ENCODE peak calls at places on chromosomes 1 and 21, in seven cellular contexts. One of them, this sample, is unnamed.

GRCh38 chr1:93980320-93980744 is 71.1 kb upstream of the GCLM start:
- DNase-seq in H9: peak; percentile 72
- DNase-seq in esophagus squamous epithelium: no peak
- DNase-seq in GM13976: no peak
- DNase-seq in progenitor cell of endocrine pancreas: no peak
- DNase-seq in astrocyte of the spinal cord: no peak
- DNase-seq in IMR-90: no peak
- DNase-seq in this sample: no peak

GRCh38 chr1:62439652-62440371 is 3.0 kb downstream of the USP1 start:
- DNase-seq in progenitor cell of endocrine pancreas: no peak
- DNase-seq in astrocyte of the spinal cord: no peak
- DNase-seq in IMR-90: peak; percentile 30
- DNase-seq in esophagus squamous epithelium: no peak
- DNase-seq in H9: no peak
- DNase-seq in GM13976: peak; percentile 49
- DNase-seq in this sample: peak; percentile 49

GRCh38 chr1:227939791-227940771 is 7.7 kb downstream of the WNT9A start:
- DNase-seq in astrocyte of the spinal cord: no peak
- DNase-seq in H9: no peak
- DNase-seq in esophagus squamous epithelium: no peak
- DNase-seq in progenitor cell of endocrine pancreas: no peak
- DNase-seq in GM13976: no peak
- DNase-seq in IMR-90: no peak
- DNase-seq in this sample: no peak

GRCh38 chr1:53552146-53552940 is 93.1 kb downstream of the DMRTB1 start:
- DNase-seq in astrocyte of the spinal cord: peak; percentile 76
- DNase-seq in GM13976: no peak
- DNase-seq in IMR-90: peak; percentile 35
- DNase-seq in esophagus squamous epithelium: no peak
- DNase-seq in progenitor cell of endocrine pancreas: no peak
- DNase-seq in H9: no peak
- DNase-seq in this sample: no peak

GRCh38 chr1:211127166-211127565 is 6.8 kb downstream of the KCNH1 start:
- DNase-seq in esophagus squamous epithelium: no peak
- DNase-seq in H9: no peak
- DNase-seq in GM13976: no peak
- DNase-seq in IMR-90: no peak
- DNase-seq in astrocyte of the spinal cord: no peak
- DNase-seq in progenitor cell of endocrine pancreas: no peak
- DNase-seq in this sample: no peak

GRCh38 chr1:211703812-211704566 is 28.6 kb upstream of the NEK2 start:
- DNase-seq in esophagus squamous epithelium: no peak
- DNase-seq in H9: no peak
- DNase-seq in progenitor cell of endocrine pancreas: no peak
- DNase-seq in GM13976: no peak
- DNase-seq in IMR-90: no peak
- DNase-seq in astrocyte of the spinal cord: no peak
- DNase-seq in this sample: no peak

GRCh38 chr1:223639333-223639749 is 26.2 kb downstream of the CAPN8 start:
- DNase-seq in progenitor cell of endocrine pancreas: no peak
- DNase-seq in IMR-90: no peak
- DNase-seq in GM13976: no peak
- DNase-seq in astrocyte of the spinal cord: no peak
- DNase-seq in H9: no peak
- DNase-seq in esophagus squamous epithelium: no peak
- DNase-seq in this sample: no peak

GRCh38 chr1:24694380-24694843 is 50.8 kb upstream of the CLIC4 start:
- DNase-seq in astrocyte of the spinal cord: no peak
- DNase-seq in progenitor cell of endocrine pancreas: no peak
- DNase-seq in GM13976: peak; percentile 70
- DNase-seq in IMR-90: peak; percentile 53
- DNase-seq in H9: no peak
- DNase-seq in esophagus squamous epithelium: no peak
- DNase-seq in this sample: peak; percentile 62

GRCh38 chr1:63940440-63940839 is 166.6 kb downstream of the ROR1 start:
- DNase-seq in astrocyte of the spinal cord: no peak
- DNase-seq in esophagus squamous epithelium: no peak
- DNase-seq in H9: no peak
- DNase-seq in progenitor cell of endocrine pancreas: no peak
- DNase-seq in GM13976: no peak
- DNase-seq in IMR-90: no peak
- DNase-seq in this sample: no peak

GRCh38 chr1:228781161-228781771 is 46.0 kb downstream of the RHOU start:
- DNase-seq in GM13976: no peak
- DNase-seq in astrocyte of the spinal cord: peak; percentile 23
- DNase-seq in progenitor cell of endocrine pancreas: no peak
- DNase-seq in H9: no peak
- DNase-seq in esophagus squamous epithelium: no peak
- DNase-seq in IMR-90: peak; percentile 63
- DNase-seq in this sample: no peak

GRCh38 chr1:94329986-94330385 is 88.2 kb upstream of the ABCD3 start:
- DNase-seq in esophagus squamous epithelium: no peak
- DNase-seq in astrocyte of the spinal cord: peak; percentile 71
- DNase-seq in GM13976: no peak
- DNase-seq in IMR-90: peak; percentile 54
- DNase-seq in progenitor cell of endocrine pancreas: no peak
- DNase-seq in H9: peak; percentile 39
- DNase-seq in this sample: no peak

GRCh38 chr1:206856674-206857464 is 8.6 kb upstream of the IL20 start:
- DNase-seq in esophagus squamous epithelium: no peak
- DNase-seq in astrocyte of the spinal cord: no peak
- DNase-seq in GM13976: no peak
- DNase-seq in IMR-90: no peak
- DNase-seq in H9: no peak
- DNase-seq in progenitor cell of endocrine pancreas: no peak
- DNase-seq in this sample: no peak

GRCh38 chr1:63981408-63981773 is 207.6 kb downstream of the ROR1 start:
- DNase-seq in IMR-90: no peak
- DNase-seq in progenitor cell of endocrine pancreas: no peak
- DNase-seq in GM13976: no peak
- DNase-seq in astrocyte of the spinal cord: no peak
- DNase-seq in esophagus squamous epithelium: no peak
- DNase-seq in H9: no peak
- DNase-seq in this sample: no peak

GRCh38 chr1:226060976-226061792 is 1.3 kb upstream of the H3-3A start:
- DNase-seq in H9: no peak
- DNase-seq in astrocyte of the spinal cord: no peak
- DNase-seq in progenitor cell of endocrine pancreas: no peak
- DNase-seq in IMR-90: no peak
- DNase-seq in esophagus squamous epithelium: no peak
- DNase-seq in GM13976: no peak
- DNase-seq in this sample: no peak

GRCh38 chr1:72946901-72947505 is 664.7 kb upstream of the NEGR1 start:
- DNase-seq in progenitor cell of endocrine pancreas: no peak
- DNase-seq in H9: no peak
- DNase-seq in esophagus squamous epithelium: no peak
- DNase-seq in GM13976: no peak
- DNase-seq in IMR-90: no peak
- DNase-seq in astrocyte of the spinal cord: peak; percentile 14
- DNase-seq in this sample: no peak

GRCh38 chr1:71047635-71048607 is at the start of gene PTGER3:
- DNase-seq in progenitor cell of endocrine pancreas: peak; percentile 64
- DNase-seq in esophagus squamous epithelium: no peak
- DNase-seq in GM13976: peak; percentile 51
- DNase-seq in H9: peak; percentile 75
- DNase-seq in IMR-90: no peak
- DNase-seq in astrocyte of the spinal cord: no peak
- DNase-seq in this sample: peak; percentile 35

GRCh38 chr21:35226960-35227741 is 178.0 kb upstream of the RUNX1 start:
- DNase-seq in H9: no peak
- DNase-seq in IMR-90: no peak
- DNase-seq in astrocyte of the spinal cord: no peak
- DNase-seq in esophagus squamous epithelium: no peak
- DNase-seq in progenitor cell of endocrine pancreas: no peak
- DNase-seq in GM13976: no peak
- DNase-seq in this sample: no peak

GRCh38 chr1:38559180-38559874 is 300.2 kb downstream of the RRAGC start:
- DNase-seq in astrocyte of the spinal cord: no peak
- DNase-seq in GM13976: peak; percentile 84
- DNase-seq in H9: no peak
- DNase-seq in progenitor cell of endocrine pancreas: no peak
- DNase-seq in IMR-90: no peak
- DNase-seq in esophagus squamous epithelium: peak; percentile 22
- DNase-seq in this sample: peak; percentile 77

GRCh38 chr1:36530261-36530660 is 47.5 kb upstream of the CSF3R start:
- DNase-seq in GM13976: no peak
- DNase-seq in progenitor cell of endocrine pancreas: no peak
- DNase-seq in astrocyte of the spinal cord: no peak
- DNase-seq in H9: peak; percentile 23
- DNase-seq in esophagus squamous epithelium: no peak
- DNase-seq in IMR-90: no peak
- DNase-seq in this sample: no peak

GRCh38 chr1:201436461-201436860 is 14.9 kb upstream of the TNNI1 start:
- DNase-seq in progenitor cell of endocrine pancreas: no peak
- DNase-seq in GM13976: no peak
- DNase-seq in esophagus squamous epithelium: no peak
- DNase-seq in IMR-90: peak; percentile 26
- DNase-seq in H9: peak; percentile 86
- DNase-seq in astrocyte of the spinal cord: no peak
- DNase-seq in this sample: no peak

GRCh38 chr1:177023710-177024109 is 140.8 kb downstream of the ASTN1 start:
- DNase-seq in esophagus squamous epithelium: no peak
- DNase-seq in progenitor cell of endocrine pancreas: no peak
- DNase-seq in H9: no peak
- DNase-seq in IMR-90: no peak
- DNase-seq in astrocyte of the spinal cord: no peak
- DNase-seq in GM13976: no peak
- DNase-seq in this sample: no peak

GRCh38 chr1:31580891-31581603 is 4.7 kb downstream of the TINAGL1 start:
- DNase-seq in progenitor cell of endocrine pancreas: no peak
- DNase-seq in GM13976: no peak
- DNase-seq in esophagus squamous epithelium: no peak
- DNase-seq in astrocyte of the spinal cord: no peak
- DNase-seq in IMR-90: no peak
- DNase-seq in H9: no peak
- DNase-seq in this sample: no peak

GRCh38 chr1:245752551-245752950 is 597.8 kb downstream of the KIF26B start:
- DNase-seq in esophagus squamous epithelium: no peak
- DNase-seq in astrocyte of the spinal cord: no peak
- DNase-seq in GM13976: no peak
- DNase-seq in IMR-90: no peak
- DNase-seq in progenitor cell of endocrine pancreas: no peak
- DNase-seq in H9: no peak
- DNase-seq in this sample: no peak

GRCh38 chr1:48753293-48753692 is 23.4 kb downstream of the BEND5 start:
- DNase-seq in IMR-90: no peak
- DNase-seq in H9: no peak
- DNase-seq in progenitor cell of endocrine pancreas: no peak
- DNase-seq in astrocyte of the spinal cord: no peak
- DNase-seq in GM13976: no peak
- DNase-seq in esophagus squamous epithelium: no peak
- DNase-seq in this sample: no peak

GRCh38 chr1:48749068-48749467 is 27.6 kb downstream of the BEND5 start:
- DNase-seq in IMR-90: no peak
- DNase-seq in progenitor cell of endocrine pancreas: no peak
- DNase-seq in astrocyte of the spinal cord: no peak
- DNase-seq in H9: no peak
- DNase-seq in esophagus squamous epithelium: no peak
- DNase-seq in GM13976: no peak
- DNase-seq in this sample: no peak

GRCh38 chr1:48750089-48750488 is 26.6 kb downstream of the BEND5 start:
- DNase-seq in H9: no peak
- DNase-seq in esophagus squamous epithelium: no peak
- DNase-seq in progenitor cell of endocrine pancreas: no peak
- DNase-seq in astrocyte of the spinal cord: no peak
- DNase-seq in IMR-90: no peak
- DNase-seq in GM13976: peak; percentile 21
- DNase-seq in this sample: peak; percentile 16
- TF ChIP-seq CTCF in H9: no peak
- TF ChIP-seq CTCF in esophagus squamous epithelium: no peak
- TF ChIP-seq CTCF in progenitor cell of endocrine pancreas: no peak
- TF ChIP-seq CTCF in astrocyte of the spinal cord: no peak
- TF ChIP-seq CTCF in IMR-90: no peak
- TF ChIP-seq CTCF in GM13976: no peak
- TF ChIP-seq CTCF in this sample: no peak

GRCh38 chr1:17671314-17671705 is 83.8 kb upstream of the ACTL8 start:
- DNase-seq in esophagus squamous epithelium: no peak
- DNase-seq in IMR-90: no peak
- DNase-seq in progenitor cell of endocrine pancreas: no peak
- DNase-seq in GM13976: no peak
- DNase-seq in H9: no peak
- DNase-seq in astrocyte of the spinal cord: no peak
- DNase-seq in this sample: no peak

GRCh38 chr1:17668638-17669175 is 86.4 kb upstream of the ACTL8 start:
- DNase-seq in GM13976: no peak
- DNase-seq in H9: no peak
- DNase-seq in progenitor cell of endocrine pancreas: no peak
- DNase-seq in astrocyte of the spinal cord: no peak
- DNase-seq in IMR-90: no peak
- DNase-seq in esophagus squamous epithelium: no peak
- DNase-seq in this sample: no peak

GRCh38 chr1:17670587-17671313 is 84.4 kb upstream of the ACTL8 start:
- DNase-seq in esophagus squamous epithelium: no peak
- DNase-seq in GM13976: no peak
- DNase-seq in progenitor cell of endocrine pancreas: no peak
- DNase-seq in IMR-90: no peak
- DNase-seq in H9: no peak
- DNase-seq in astrocyte of the spinal cord: no peak
- DNase-seq in this sample: no peak

GRCh38 chr1:17669305-17669704 is 85.8 kb upstream of the ACTL8 start:
- DNase-seq in astrocyte of the spinal cord: no peak
- DNase-seq in H9: no peak
- DNase-seq in progenitor cell of endocrine pancreas: no peak
- DNase-seq in GM13976: no peak
- DNase-seq in IMR-90: no peak
- DNase-seq in esophagus squamous epithelium: no peak
- DNase-seq in this sample: no peak

GRCh38 chr1:17669866-17670451 is 85.2 kb upstream of the ACTL8 start:
- DNase-seq in H9: no peak
- DNase-seq in astrocyte of the spinal cord: no peak
- DNase-seq in IMR-90: no peak
- DNase-seq in progenitor cell of endocrine pancreas: no peak
- DNase-seq in GM13976: no peak
- DNase-seq in esophagus squamous epithelium: no peak
- DNase-seq in this sample: no peak
- TF ChIP-seq CTCF in H9: no peak
- TF ChIP-seq CTCF in astrocyte of the spinal cord: no peak
- TF ChIP-seq CTCF in IMR-90: no peak
- TF ChIP-seq CTCF in progenitor cell of endocrine pancreas: no peak
- TF ChIP-seq CTCF in GM13976: no peak
- TF ChIP-seq CTCF in esophagus squamous epithelium: no peak
- TF ChIP-seq CTCF in this sample: no peak

DNA sequence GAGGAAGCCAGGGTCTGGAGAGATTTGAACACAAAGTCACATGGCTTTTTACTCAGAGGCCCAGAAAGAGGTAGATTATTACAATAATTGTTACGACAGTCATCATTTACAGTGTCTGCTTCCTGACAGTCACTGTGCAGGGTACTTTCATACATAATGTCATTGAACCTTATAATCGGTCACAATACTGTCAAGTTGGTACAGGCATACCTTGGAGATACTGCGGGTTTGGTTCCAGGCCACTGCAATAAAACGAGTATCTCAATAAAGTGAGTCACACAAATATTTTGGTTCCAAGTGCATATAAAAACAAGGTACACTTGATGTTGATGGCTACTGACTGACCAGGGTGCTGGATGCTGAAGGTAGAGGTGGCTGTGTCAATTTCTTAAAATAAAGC is 112.6 kb downstream of the NOS1AP start:
- DNase-seq in esophagus squamous epithelium: no peak
- DNase-seq in progenitor cell of endocrine pancreas: no peak
- DNase-seq in IMR-90: no peak
- DNase-seq in astrocyte of the spinal cord: no peak
- DNase-seq in GM13976: no peak
- DNase-seq in H9: no peak
- DNase-seq in this sample: no peak
- TF ChIP-seq CTCF in esophagus squamous epithelium: no peak
- TF ChIP-seq CTCF in progenitor cell of endocrine pancreas: no peak
- TF ChIP-seq CTCF in IMR-90: no peak
- TF ChIP-seq CTCF in astrocyte of the spinal cord: no peak
- TF ChIP-seq CTCF in GM13976: no peak
- TF ChIP-seq CTCF in H9: no peak
- TF ChIP-seq CTCF in this sample: no peak

GRCh38 chr1:101769520-101769919 is 227.2 kb downstream of the OLFM3 start:
- DNase-seq in astrocyte of the spinal cord: no peak
- DNase-seq in H9: no peak
- DNase-seq in IMR-90: peak; percentile 0
- DNase-seq in GM13976: no peak
- DNase-seq in progenitor cell of endocrine pancreas: no peak
- DNase-seq in esophagus squamous epithelium: no peak
- DNase-seq in this sample: no peak
- TF ChIP-seq CTCF in astrocyte of the spinal cord: peak; percentile 20
- TF ChIP-seq CTCF in H9: peak; percentile 64
- TF ChIP-seq CTCF in IMR-90: no peak
- TF ChIP-seq CTCF in GM13976: no peak
- TF ChIP-seq CTCF in progenitor cell of endocrine pancreas: peak; percentile 56
- TF ChIP-seq CTCF in esophagus squamous epithelium: no peak
- TF ChIP-seq CTCF in this sample: peak; percentile 35